ENCODE peak calls at places on chromosome 21, in seven cellular contexts. Z, L, M, T, F, E and A are unnamed samples.

GRCh38 chr21:14768042-14768441 is 221.9 kb upstream of the SAMSN1 start:
- DNase-seq in Z (no peak), L (no peak), M (no peak), T (no peak), F (no peak), E (no peak), A (no peak)

GRCh38 chr21:31444061-31444460 is 100.0 kb upstream of the TIAM1 start:
- DNase-seq in Z (peak; percentile 25), L (no peak), M (no peak), T (peak; percentile 11), F (no peak), E (no peak), A (no peak)

GRCh38 chr21:31537872-31538576 is 121.5 kb upstream of the SOD1 start:
- DNase-seq in Z (no peak), L (no peak), M (no peak), T (no peak), F (no peak), E (no peak), A (no peak)

GRCh38 chr21:20997633-20998455 is at the start of gene NCAM2:
- DNase-seq in Z (peak; percentile 72), L (peak; percentile 70), M (peak; percentile 89), T (peak; percentile 33), F (peak; percentile 80), E (peak; percentile 24), A (peak; percentile 51)

GRCh38 chr21:31873696-31874599 is 1.1 kb downstream of the HUNK start:
- DNase-seq in Z (peak; percentile 66), L (peak; percentile 47), M (peak; percentile 78), T (peak; percentile 35), F (no peak), E (peak; percentile 11), A (peak; percentile 60)

GRCh38 chr21:17577701-17578100 is 35.0 kb downstream of the BTG3 start:
- DNase-seq in Z (no peak), L (no peak), M (no peak), T (no peak), F (no peak), E (no peak), A (no peak)

GRCh38 chr21:26844258-26845065 is 747 bp downstream of the ADAMTS1 start:
- DNase-seq in Z (peak; percentile 69), L (peak; percentile 78), M (peak; percentile 77), T (peak; percentile 29), F (no peak), E (no peak), A (peak; percentile 68)

GRCh38 chr21:25717491-25718139 is 17.1 kb downstream of the ATP5PF start:
- DNase-seq in Z (no peak), L (no peak), M (no peak), T (no peak), F (peak; percentile 30), E (no peak), A (no peak)

GRCh38 chr21:36466061-36466511 is 13.8 kb downstream of the CLDN14 start:
- DNase-seq in Z (no peak), L (no peak), M (peak; percentile 20), T (no peak), F (no peak), E (no peak), A (no peak)

GRCh38 chr21:35614412-35614901 is 445.9 kb downstream of the SETD4 start:
- DNase-seq in Z (no peak), L (no peak), M (no peak), T (no peak), F (peak; percentile 57), E (no peak), A (no peak)

GRCh38 chr21:30710499-30710898 is 8.1 kb downstream of the KRTAP21-3 start:
- DNase-seq in Z (no peak), L (no peak), M (no peak), T (no peak), F (no peak), E (peak; percentile 0), A (no peak)

GRCh38 chr21:28148400-28149064 is 844.1 kb downstream of the LTN1 start:
- DNase-seq in Z (no peak), L (no peak), M (no peak), T (no peak), F (no peak), E (no peak), A (no peak)

GRCh38 chr21:36209626-36210171 is 53.1 kb downstream of the DOP1B start:
- DNase-seq in Z (no peak), L (no peak), M (no peak), T (peak; percentile 54), F (peak; percentile 71), E (peak; percentile 74), A (no peak)

GRCh38 chr21:39079617-39080016 is 103.6 kb downstream of the PSMG1 start:
- DNase-seq in Z (peak; percentile 62), L (no peak), M (peak; percentile 90), T (peak; percentile 58), F (peak; percentile 7), E (no peak), A (peak; percentile 64)

GRCh38 chr21:17660449-17660848 is 47.7 kb upstream of the BTG3 start:
- DNase-seq in Z (no peak), L (no peak), M (no peak), T (no peak), F (no peak), E (no peak), A (no peak)

GRCh38 chr21:21439761-21440160 is 441.6 kb downstream of the NCAM2 start:
- DNase-seq in Z (no peak), L (no peak), M (no peak), T (no peak), F (no peak), E (no peak), A (no peak)

GRCh38 chr21:31265293-31265692 is 78.8 kb downstream of the TIAM1 start:
- DNase-seq in Z (peak; percentile 42), L (no peak), M (no peak), T (no peak), F (no peak), E (no peak), A (peak; percentile 58)

GRCh38 chr21:27532081-27532480 is 565.2 kb upstream of the ADAMTS5 start:
- DNase-seq in Z (no peak), L (no peak), M (no peak), T (no peak), F (peak; percentile 59), E (no peak), A (no peak)

GRCh38 chr21:25901580-25901979 is 166.8 kb downstream of the GABPA start:
- DNase-seq in Z (no peak), L (no peak), M (no peak), T (no peak), F (peak; percentile 46), E (no peak), A (no peak)

GRCh38 chr21:37453350-37453749 is 86.8 kb downstream of the DYRK1A start:
- DNase-seq in Z (no peak), L (no peak), M (no peak), T (no peak), F (no peak), E (no peak), A (no peak)

GRCh38 chr21:29586696-29587095 is 288.0 kb downstream of the BACH1 start:
- DNase-seq in Z (no peak), L (no peak), M (no peak), T (no peak), F (no peak), E (no peak), A (no peak)

GRCh38 chr21:38289697-38290096 is 32.9 kb downstream of the KCNJ15 start:
- DNase-seq in Z (no peak), L (no peak), M (no peak), T (peak; percentile 38), F (peak; percentile 99), E (peak; percentile 31), A (no peak)

GRCh38 chr21:39673736-39674135 is 61.0 kb downstream of the B3GALT5 start:
- DNase-seq in Z (no peak), L (no peak), M (peak; percentile 62), T (no peak), F (no peak), E (no peak), A (no peak)

GRCh38 chr21:28761709-28762356 is 230.8 kb downstream of the LTN1 start:
- DNase-seq in Z (no peak), L (no peak), M (no peak), T (no peak), F (no peak), E (no peak), A (no peak)

DNA sequence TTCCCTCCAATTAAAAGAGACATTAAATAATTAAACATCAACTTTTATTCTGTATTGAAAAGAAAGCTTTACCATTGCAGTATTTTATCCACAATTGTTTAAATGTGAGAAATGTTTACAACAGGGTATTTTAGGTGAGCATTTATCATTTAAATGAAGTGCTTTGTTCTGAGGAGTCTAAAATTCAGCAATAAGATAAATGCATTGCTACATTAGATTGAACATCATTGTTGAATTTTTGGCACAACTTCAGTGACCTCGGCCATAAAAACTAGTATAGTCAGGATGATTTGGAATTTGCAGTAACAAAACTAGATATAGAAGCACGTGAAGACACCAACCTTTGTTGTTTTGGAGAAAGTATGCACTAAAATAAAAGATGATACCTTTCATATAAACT is 692.9 kb downstream of the USP25 start:
- DNase-seq in Z (no peak), L (no peak), M (no peak), T (no peak), F (no peak), E (no peak), A (no peak)
- H3K4me3 ChIP-seq in Z (peak overlapping the region; percentile 71), L (no peak overlapping the region), M (no peak overlapping the region), T (no peak overlapping the region), F (no peak overlapping the region), E (no peak overlapping the region), A (peak overlapping the region; percentile 62)

DNA sequence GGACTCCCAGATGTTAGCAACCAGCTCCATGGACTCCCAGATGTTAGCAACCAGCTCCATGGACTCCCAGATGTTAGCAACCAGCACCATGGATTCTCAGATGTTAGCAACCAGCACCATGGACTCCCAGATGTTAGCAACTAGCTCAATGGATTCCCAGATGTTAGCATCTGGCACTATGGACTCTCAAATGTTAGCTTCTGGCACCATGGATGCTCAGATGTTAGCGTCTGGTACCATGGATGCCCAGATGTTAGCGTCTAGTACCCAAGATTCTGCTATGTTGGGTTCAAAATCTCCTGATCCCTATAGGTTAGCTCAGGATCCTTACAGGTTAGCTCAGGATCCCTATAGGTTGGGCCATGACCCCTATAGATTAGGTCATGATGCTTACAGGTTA is 8.8 kb downstream of the SON start:
- DNase-seq in Z (no peak), L (no peak), M (no peak), T (no peak), F (no peak), E (no peak), A (no peak)
- H3K4me3 ChIP-seq in Z (no peak overlapping the region), L (no peak overlapping the region), M (no peak overlapping the region), T (no peak overlapping the region), F (no peak overlapping the region), E (no peak overlapping the region), A (no peak overlapping the region)

GRCh38 chr21:16345757-16346156 is 616.0 kb downstream of the USP25 start:
- DNase-seq in Z (no peak), L (no peak), M (no peak), T (no peak), F (no peak), E (no peak), A (no peak)
- H3K4me3 ChIP-seq in Z (no peak overlapping the region), L (no peak overlapping the region), M (no peak overlapping the region), T (no peak overlapping the region), F (no peak overlapping the region), E (no peak overlapping the region), A (no peak overlapping the region)

GRCh38 chr21:44815852-44816628 is 1.8 kb downstream of the SUMO3 start:
- DNase-seq in Z (no peak), L (peak; percentile 53), M (no peak), T (no peak), F (no peak), E (no peak), A (no peak)
- H3K4me3 ChIP-seq in Z (no peak overlapping the region), L (no peak overlapping the region), M (peak overlapping the region; percentile 62), T (no peak overlapping the region), F (peak overlapping the region; percentile 29), E (no peak overlapping the region), A (no peak overlapping the region)